ENCODE peak calls at places on chromosomes 4 and X, in five cellular contexts. Q, B, P, F and O are unnamed samples.

GRCh38 chr4:629916-630641 is 4.7 kb downstream of the PDE6B start:
- DNase-seq in Q (no peak), B (no peak), P (no peak), F (peak), O (no peak)

GRCh38 chr4:985123-985830 is 1.6 kb upstream of the IDUA start:
- DNase-seq in Q (peak), B (peak), P (no peak), F (no peak), O (peak)

GRCh38 chr4:144360394-144360793 is 219.9 kb upstream of the GYPA start:
- DNase-seq in Q (no peak), B (no peak), P (no peak), F (no peak), O (no peak)

GRCh38 chr4:121199742-121200561 is 35.8 kb upstream of the TNIP3 start:
- DNase-seq in Q (no peak), B (no peak), P (no peak), F (no peak), O (no peak)

GRCh38 chrX:15946783-15947550 is 92.4 kb upstream of the AP1S2 start:
- DNase-seq in Q (no peak), B (no peak), P (peak), F (peak), O (no peak)

GRCh38 chrX:50333308-50333707 is 128.7 kb downstream of the CCNB3 start:
- DNase-seq in Q (no peak), B (no peak), P (no peak), F (no peak), O (no peak)

GRCh38 chr4:152308925-152309324 is 227.0 kb downstream of the FBXW7 start:
- DNase-seq in Q (no peak), B (no peak), P (no peak), F (no peak), O (no peak)

GRCh38 chr4:169226565-169226964 is 44.2 kb downstream of the SH3RF1 start:
- DNase-seq in Q (no peak), B (no peak), P (peak), F (no peak), O (no peak)

GRCh38 chr4:173025131-173025530 is 143.5 kb upstream of the GALNT7 start:
- DNase-seq in Q (peak), B (peak), P (peak), F (no peak), O (peak)

GRCh38 chr4:19711871-19712270 is 539.8 kb upstream of the SLIT2 start:
- DNase-seq in Q (no peak), B (no peak), P (peak), F (no peak), O (no peak)

GRCh38 chrX:147803948-147804347 is 107.8 kb upstream of the FMR1 start:
- DNase-seq in Q (no peak), B (peak), P (peak), F (no peak), O (no peak)

GRCh38 chr4:88846232-88846790 is 148.7 kb upstream of the NAP1L5 start:
- DNase-seq in Q (no peak), B (no peak), P (peak), F (no peak), O (no peak)

GRCh38 chrX:72254835-72255234 is 16.0 kb upstream of the ERCC6L start:
- DNase-seq in Q (peak), B (no peak), P (no peak), F (no peak), O (no peak)

GRCh38 chrX:105297041-105297440 is 76.5 kb upstream of the TEX13A start:
- DNase-seq in Q (no peak), B (no peak), P (peak), F (no peak), O (no peak)